ENCODE peak calls at places on chromosomes 6 and 20, in nine cellular contexts. O, U, L, Y, N, E, R, K and M are unnamed samples.

GRCh38 chr20:13824459-13824858 is 39.6 kb downstream of the NDUFAF5 start:
- DNase-seq in O (no peak), U (no peak), L (no peak), Y (no peak), N (no peak), E (no peak), R (no peak), K (no peak), M (no peak)

GRCh38 chr6:47112311-47112710 is 70.2 kb upstream of the ADGRF1 start:
- DNase-seq in O (no peak), U (no peak), L (no peak), Y (no peak), N (no peak), E (no peak), R (no peak), K (no peak), M (no peak)

GRCh38 chr6:75208564-75209431 is 2.9 kb upstream of the COL12A1 start:
- DNase-seq in O (peak; percentile 80), U (peak; percentile 77), L (peak; percentile 83), Y (peak; percentile 82), N (peak; percentile 71), E (peak; percentile 76), R (peak; percentile 84), K (peak; percentile 35), M (peak; percentile 66)

GRCh38 chr6:170124836-170125235 is 166.0 kb downstream of the DLL1 start:
- DNase-seq in O (no peak), U (no peak), L (peak; percentile 5), Y (no peak), N (no peak), E (no peak), R (no peak), K (no peak), M (no peak)

GRCh38 chr6:158807515-158808441 is 11.4 kb downstream of the EZR start:
- DNase-seq in O (no peak), U (no peak), L (no peak), Y (no peak), N (no peak), E (no peak), R (no peak), K (no peak), M (no peak)

GRCh38 chr6:113421997-113422396 is 435.1 kb upstream of the MARCKS start:
- DNase-seq in O (no peak), U (no peak), L (no peak), Y (no peak), N (no peak), E (no peak), R (no peak), K (no peak), M (no peak)

GRCh38 chr6:7058250-7058923 is 49.4 kb upstream of the RREB1 start:
- DNase-seq in O (no peak), U (peak; percentile 91), L (peak; percentile 18), Y (peak; percentile 35), N (no peak), E (no peak), R (peak; percentile 94), K (no peak), M (no peak)

GRCh38 chr6:73024598-73024997 is 200.7 kb downstream of the KHDC1L start:
- DNase-seq in O (no peak), U (no peak), L (no peak), Y (no peak), N (no peak), E (no peak), R (peak; percentile 16), K (no peak), M (no peak)

GRCh38 chr6:168414696-168415095 is 26.3 kb upstream of the SMOC2 start:
- DNase-seq in O (no peak), U (no peak), L (no peak), Y (no peak), N (no peak), E (no peak), R (no peak), K (no peak), M (no peak)

GRCh38 chr20:61588356-61589054 is 336.4 kb downstream of the CDH4 start:
- DNase-seq in O (no peak), U (peak; percentile 65), L (no peak), Y (no peak), N (no peak), E (no peak), R (peak; percentile 54), K (no peak), M (no peak)

GRCh38 chr20:62452475-62453095 is 23.2 kb downstream of the GATA5 start:
- DNase-seq in O (no peak), U (no peak), L (no peak), Y (no peak), N (no peak), E (peak; percentile 15), R (no peak), K (no peak), M (no peak)

GRCh38 chr6:140923048-140923447 is 1209.7 kb upstream of the GJE1 start:
- DNase-seq in O (no peak), U (no peak), L (no peak), Y (no peak), N (no peak), E (no peak), R (no peak), K (no peak), M (no peak)

GRCh38 chr20:62590301-62591121 is 51.8 kb upstream of the SLCO4A1 start:
- DNase-seq in O (no peak), U (peak; percentile 96), L (no peak), Y (peak; percentile 76), N (no peak), E (no peak), R (peak; percentile 75), K (no peak), M (no peak)